ENCODE peak calls at places on chromosomes 13 and 19, in six cellular contexts. Z is choroid plexus epithelial cell; D is CD8-positive, alpha-beta memory T cell; M is thyroid gland; J is neuronal stem cell; C is uterus. B is an unnamed sample.

GRCh38 chr13:113584870-113585671 is 518 bp downstream of the TFDP1 start:
- DNase-seq in Z (no peak), D (peak; percentile 41), M (no peak), J (no peak), C (peak; percentile 13), B (peak; percentile 48)

GRCh38 chr19:16447015-16447384 is 24.8 kb downstream of the EPS15L1 start:
- DNase-seq in Z (peak; percentile 97), D (peak; percentile 67), M (peak; percentile 83), J (no peak), C (peak; percentile 77), B (peak; percentile 86)

GRCh38 chr13:48094404-48094780 is 512 bp downstream of the MED4 start:
- DNase-seq in Z (peak; percentile 24), D (no peak), M (no peak), J (no peak), C (no peak), B (no peak)

GRCh38 chr13:31476266-31476665 is 263.1 kb upstream of the RXFP2 start:
- DNase-seq in Z (peak; percentile 94), D (no peak), M (no peak), J (no peak), C (peak; percentile 16), B (no peak)

GRCh38 chr13:98173431-98173921 is 3.6 kb downstream of the RNF113B start:
- DNase-seq in Z (peak; percentile 94), D (no peak), M (peak; percentile 34), J (no peak), C (peak; percentile 43), B (peak; percentile 70)

GRCh38 chr13:95256086-95256485 is 45.2 kb downstream of the ABCC4 start:
- DNase-seq in Z (peak; percentile 93), D (no peak), M (no peak), J (no peak), C (no peak), B (no peak)

GRCh38 chr19:38658462-38659306 is 11.2 kb downstream of the ACTN4 start:
- DNase-seq in Z (peak; percentile 100), D (no peak), M (peak; percentile 76), J (no peak), C (no peak), B (peak; percentile 81)

GRCh38 chr13:47518530-47518929 is 482.5 kb downstream of the SUCLA2 start:
- DNase-seq in Z (no peak), D (no peak), M (no peak), J (no peak), C (no peak), B (no peak)

DNA sequence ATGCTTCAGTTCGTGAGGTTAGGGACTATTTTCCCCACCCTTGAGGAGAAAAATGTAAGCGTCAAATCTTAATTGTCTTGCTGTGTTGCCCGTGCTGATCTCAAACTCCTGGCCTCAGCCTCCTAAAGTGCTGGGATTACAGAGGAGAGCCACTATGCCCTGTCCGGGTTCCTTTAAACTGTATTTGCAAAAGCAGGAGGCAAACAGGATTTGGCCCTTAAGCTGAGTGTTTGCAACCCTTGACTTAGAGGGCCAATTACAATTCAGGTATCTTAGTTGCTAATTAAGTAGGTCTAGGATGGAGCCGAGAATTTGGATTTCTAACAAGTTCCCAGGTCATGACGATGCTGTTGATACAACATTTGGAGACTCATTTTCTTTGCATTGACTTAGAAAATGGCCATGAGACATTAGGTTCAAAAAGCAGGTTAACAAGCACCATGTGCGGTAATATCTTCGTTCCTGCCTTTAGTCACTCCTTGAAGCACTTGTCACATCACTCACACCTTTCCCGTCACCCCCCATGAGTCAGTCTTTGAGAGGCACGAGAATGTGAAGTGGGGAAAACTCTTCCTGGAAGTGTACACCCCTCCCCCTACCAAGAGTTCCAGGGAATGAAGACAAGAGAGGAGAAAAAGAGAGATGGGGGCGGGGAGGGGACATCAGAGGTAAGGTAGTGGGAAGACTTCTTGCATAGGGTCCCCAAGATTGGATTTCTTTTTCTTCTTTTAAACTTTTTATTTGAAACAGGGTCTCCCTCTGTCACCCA is 2.6 kb downstream of the NAPSA start:
- DNase-seq in Z (no peak), D (no peak), M (peak; percentile 55), J (no peak), C (no peak), B (no peak)
- H3K4me3 ChIP-seq in Z (no peak overlapping the region), D (no peak overlapping the region), M (no peak overlapping the region), J (no peak overlapping the region), C (no peak overlapping the region), B (no peak overlapping the region)

DNA sequence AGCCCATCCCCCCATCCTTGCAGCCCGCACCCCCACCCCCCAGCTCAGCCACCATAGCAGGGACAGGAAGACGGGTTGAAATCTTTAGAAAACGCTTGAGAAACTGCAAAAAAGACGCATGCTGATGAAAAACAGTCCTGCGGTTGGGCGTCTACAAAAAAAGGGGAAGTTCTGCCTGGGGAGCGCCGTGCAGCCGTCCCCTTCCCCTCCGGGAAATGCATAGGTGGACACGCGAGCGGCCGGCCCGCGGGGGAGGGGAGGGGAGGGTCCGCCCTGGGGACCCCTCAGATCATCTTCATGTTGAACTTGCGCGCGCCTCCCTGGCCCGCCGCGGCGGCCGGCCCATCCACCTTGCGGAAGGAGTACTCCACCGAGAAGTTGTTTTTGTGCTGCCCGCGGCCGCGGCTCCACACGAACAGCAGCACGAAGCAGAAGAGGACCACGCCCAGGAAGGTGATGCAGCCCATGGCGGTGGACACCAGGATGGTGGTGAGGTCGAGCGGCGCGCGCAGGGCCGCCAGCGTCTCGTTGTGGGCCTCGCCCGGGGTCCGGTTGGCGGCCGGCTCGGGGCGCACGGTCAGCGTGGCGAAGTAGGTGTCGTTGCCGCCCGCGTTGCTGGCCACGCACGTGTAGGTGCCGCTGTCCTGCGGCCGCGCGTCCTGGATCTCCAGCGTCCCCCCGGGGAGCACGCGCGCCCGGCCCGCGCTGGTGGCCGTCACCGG is 7.9 kb upstream of the PEAK3 start:
- DNase-seq in Z (no peak), D (peak; percentile 79), M (no peak), J (no peak), C (no peak), B (no peak)
- H3K4me3 ChIP-seq in Z (no peak overlapping the region), D (peak overlapping the region; percentile 81), M (no peak overlapping the region), J (no peak overlapping the region), C (no peak overlapping the region), B (peak overlapping the region; percentile 46)

GRCh38 chr19:18121166-18121565 is 23.6 kb downstream of the MAST3 start:
- DNase-seq in Z (no peak), D (no peak), M (no peak), J (no peak), C (no peak), B (no peak)

GRCh38 chr19:18117692-18118378 is 20.3 kb downstream of the MAST3 start:
- DNase-seq in Z (peak; percentile 85), D (peak; percentile 96), M (peak; percentile 90), J (peak; percentile 91), C (peak; percentile 94), B (peak; percentile 93)

GRCh38 chr19:18118420-18119242 is 21.1 kb downstream of the MAST3 start:
- DNase-seq in Z (peak; percentile 37), D (no peak), M (peak; percentile 18), J (no peak), C (no peak), B (no peak)

GRCh38 chr19:18120127-18120526 is 22.5 kb downstream of the MAST3 start:
- DNase-seq in Z (no peak), D (no peak), M (no peak), J (no peak), C (no peak), B (no peak)

DNA sequence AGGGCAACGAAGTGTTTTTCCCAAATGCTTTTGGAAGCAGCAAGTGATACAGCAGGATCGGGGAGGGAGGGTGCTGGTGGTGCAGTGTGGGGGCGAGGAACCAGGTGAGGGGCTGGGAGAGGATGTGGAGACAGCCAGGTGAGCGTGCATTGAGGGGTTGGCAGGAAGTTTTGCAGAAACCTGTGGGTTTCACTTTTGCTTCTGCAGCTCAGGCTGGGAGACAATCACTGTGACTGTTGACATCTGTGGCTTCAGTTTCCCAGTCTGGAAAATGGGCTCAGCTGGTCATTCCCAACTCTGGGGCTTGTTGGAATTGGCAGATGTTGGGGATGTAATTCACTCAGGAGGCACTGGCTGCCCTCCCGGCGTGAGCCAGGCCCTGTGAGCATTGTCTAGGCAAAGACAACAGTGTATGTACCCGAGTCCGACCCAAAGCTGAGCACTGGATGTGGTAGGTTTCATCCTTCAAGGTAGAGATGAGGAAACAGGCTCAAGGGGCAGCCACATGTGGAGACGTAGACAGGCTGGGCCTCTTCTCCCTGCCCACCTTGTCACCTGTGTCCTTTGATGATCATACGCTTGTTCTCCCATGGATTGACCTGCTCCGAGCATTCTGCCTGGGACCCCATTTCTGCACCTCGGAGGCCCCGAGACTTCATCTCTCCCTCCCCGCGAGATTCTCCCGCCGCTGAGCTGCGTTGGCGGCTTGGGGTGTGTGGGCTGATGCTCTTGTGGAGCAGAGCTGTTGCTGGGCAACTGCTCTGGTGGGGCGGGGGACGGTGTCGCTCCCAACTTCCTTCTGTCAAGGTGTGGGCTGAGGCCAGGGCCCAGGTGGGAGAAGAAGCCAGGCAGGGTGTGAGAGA is 21.9 kb downstream of the MAST3 start:
- DNase-seq in Z (no peak), D (peak; percentile 84), M (peak; percentile 19), J (no peak), C (no peak), B (no peak)
- H3K4me3 ChIP-seq in Z (no peak overlapping the region), D (peak overlapping the region; percentile 91), M (no peak overlapping the region), J (no peak overlapping the region), C (no peak overlapping the region), B (no peak overlapping the region)

GRCh38 chr13:53782400-53783030 is 753.9 kb downstream of the OLFM4 start:
- DNase-seq in Z (peak; percentile 57), D (no peak), M (peak; percentile 33), J (peak; percentile 63), C (no peak), B (no peak)

GRCh38 chr13:53778937-53779336 is 750.3 kb downstream of the OLFM4 start:
- DNase-seq in Z (no peak), D (no peak), M (no peak), J (no peak), C (no peak), B (no peak)

GRCh38 chr13:53783466-53783865 is 754.9 kb downstream of the OLFM4 start:
- DNase-seq in Z (no peak), D (no peak), M (no peak), J (no peak), C (no peak), B (no peak)

GRCh38 chr13:53784331-53784730 is 755.7 kb downstream of the OLFM4 start:
- DNase-seq in Z (no peak), D (no peak), M (no peak), J (no peak), C (no peak), B (no peak)

GRCh38 chr13:53781941-53782340 is 753.3 kb downstream of the OLFM4 start:
- DNase-seq in Z (no peak), D (no peak), M (no peak), J (peak; percentile 3), C (no peak), B (no peak)
- H3K4me3 ChIP-seq in Z (no peak overlapping the region), D (no peak overlapping the region), M (no peak overlapping the region), J (no peak overlapping the region), C (no peak overlapping the region), B (no peak overlapping the region)

GRCh38 chr19:48638831-48639381 is 1.7 kb upstream of the DBP start:
- DNase-seq in Z (no peak), D (no peak), M (no peak), J (no peak), C (peak; percentile 60), B (no peak)

GRCh38 chr19:48641850-48642249 is 4.1 kb downstream of the CA11 start:
- DNase-seq in Z (no peak), D (no peak), M (no peak), J (no peak), C (no peak), B (no peak)

GRCh38 chr19:48637948-48638830 is 1.0 kb upstream of the DBP start:
- DNase-seq in Z (peak; percentile 99), D (peak; percentile 93), M (peak; percentile 89), J (peak; percentile 90), C (peak; percentile 85), B (peak; percentile 96)

GRCh38 chr19:48637449-48637947 is 319 bp upstream of the DBP start:
- DNase-seq in Z (peak; percentile 100), D (peak; percentile 100), M (peak; percentile 100), J (peak; percentile 99), C (peak; percentile 100), B (peak; percentile 100)

GRCh38 chr19:48639483-48640375 is 2.5 kb upstream of the DBP start:
- DNase-seq in Z (no peak), D (no peak), M (no peak), J (no peak), C (no peak), B (no peak)
- H3K4me3 ChIP-seq in Z (no peak overlapping the region), D (peak overlapping the region; percentile 93), M (no peak overlapping the region), J (no peak overlapping the region), C (no peak overlapping the region), B (no peak overlapping the region)

B was measured in sigmoid colon.